ENCODE peak calls at places on chromosomes 4 and X, in five cellular contexts. One of them, this sample, is unnamed.

GRCh38 chr4:28378109-28378830 is 1517.6 kb downstream of the STIM2 start:
- DNase-seq in activated T-helper 1 cell treated with Interleukin-2 at 50 U/mL for 16 hours: no peak
- DNase-seq in caudate nucleus: no peak
- DNase-seq in mesothelial cell of epicardium: no peak
- DNase-seq in stimulated activated CD4-positive, alpha-beta T cell treated with anti-CD3 and anti-CD28 coated beads, Interleukin-12 subunit alpha, Interleukin-12 subunit beta, amount 100 ng/mL, for 4 hours: no peak
- DNase-seq in this sample: peak

GRCh38 chr4:17385403-17385802 is 126.5 kb downstream of the QDPR start:
- DNase-seq in activated T-helper 1 cell treated with Interleukin-2 at 50 U/mL for 16 hours: no peak
- DNase-seq in caudate nucleus: no peak
- DNase-seq in mesothelial cell of epicardium: no peak
- DNase-seq in stimulated activated CD4-positive, alpha-beta T cell treated with anti-CD3 and anti-CD28 coated beads, Interleukin-12 subunit alpha, Interleukin-12 subunit beta, amount 100 ng/mL, for 4 hours: no peak
- DNase-seq in this sample: peak

GRCh38 chr4:184474261-184475095 is at the start of gene IRF2:
- DNase-seq in activated T-helper 1 cell treated with Interleukin-2 at 50 U/mL for 16 hours: peak
- DNase-seq in caudate nucleus: peak
- DNase-seq in mesothelial cell of epicardium: peak
- DNase-seq in stimulated activated CD4-positive, alpha-beta T cell treated with anti-CD3 and anti-CD28 coated beads, Interleukin-12 subunit alpha, Interleukin-12 subunit beta, amount 100 ng/mL, for 4 hours: peak
- DNase-seq in this sample: peak

GRCh38 chr4:38691251-38692008 is 27.4 kb downstream of the KLF3 start:
- DNase-seq in activated T-helper 1 cell treated with Interleukin-2 at 50 U/mL for 16 hours: no peak
- DNase-seq in caudate nucleus: no peak
- DNase-seq in mesothelial cell of epicardium: no peak
- DNase-seq in stimulated activated CD4-positive, alpha-beta T cell treated with anti-CD3 and anti-CD28 coated beads, Interleukin-12 subunit alpha, Interleukin-12 subunit beta, amount 100 ng/mL, for 4 hours: no peak
- DNase-seq in this sample: no peak

GRCh38 chr4:96352051-96352517 is 512.2 kb downstream of the PDHA2 start:
- DNase-seq in activated T-helper 1 cell treated with Interleukin-2 at 50 U/mL for 16 hours: no peak
- DNase-seq in caudate nucleus: no peak
- DNase-seq in mesothelial cell of epicardium: no peak
- DNase-seq in stimulated activated CD4-positive, alpha-beta T cell treated with anti-CD3 and anti-CD28 coated beads, Interleukin-12 subunit alpha, Interleukin-12 subunit beta, amount 100 ng/mL, for 4 hours: no peak
- DNase-seq in this sample: peak

GRCh38 chrX:68304602-68305001 is 128.7 kb downstream of the OPHN1 start:
- DNase-seq in activated T-helper 1 cell treated with Interleukin-2 at 50 U/mL for 16 hours: no peak
- DNase-seq in caudate nucleus: no peak
- DNase-seq in mesothelial cell of epicardium: no peak
- DNase-seq in stimulated activated CD4-positive, alpha-beta T cell treated with anti-CD3 and anti-CD28 coated beads, Interleukin-12 subunit alpha, Interleukin-12 subunit beta, amount 100 ng/mL, for 4 hours: no peak
- DNase-seq in this sample: no peak

GRCh38 chrX:16469870-16470269 is 180.1 kb upstream of the S100G start:
- DNase-seq in activated T-helper 1 cell treated with Interleukin-2 at 50 U/mL for 16 hours: no peak
- DNase-seq in caudate nucleus: no peak
- DNase-seq in mesothelial cell of epicardium: no peak
- DNase-seq in stimulated activated CD4-positive, alpha-beta T cell treated with anti-CD3 and anti-CD28 coated beads, Interleukin-12 subunit alpha, Interleukin-12 subunit beta, amount 100 ng/mL, for 4 hours: no peak
- DNase-seq in this sample: no peak

GRCh38 chr4:98482847-98483806 is 175.3 kb downstream of the TSPAN5 start:
- DNase-seq in activated T-helper 1 cell treated with Interleukin-2 at 50 U/mL for 16 hours: no peak
- DNase-seq in caudate nucleus: no peak
- DNase-seq in mesothelial cell of epicardium: no peak
- DNase-seq in stimulated activated CD4-positive, alpha-beta T cell treated with anti-CD3 and anti-CD28 coated beads, Interleukin-12 subunit alpha, Interleukin-12 subunit beta, amount 100 ng/mL, for 4 hours: peak
- DNase-seq in this sample: no peak

GRCh38 chrX:106752101-106752678 is 25.7 kb downstream of the RNF128 start:
- DNase-seq in activated T-helper 1 cell treated with Interleukin-2 at 50 U/mL for 16 hours: no peak
- DNase-seq in caudate nucleus: no peak
- DNase-seq in mesothelial cell of epicardium: no peak
- DNase-seq in stimulated activated CD4-positive, alpha-beta T cell treated with anti-CD3 and anti-CD28 coated beads, Interleukin-12 subunit alpha, Interleukin-12 subunit beta, amount 100 ng/mL, for 4 hours: no peak
- DNase-seq in this sample: peak

GRCh38 chrX:39883664-39884063 is 214.1 kb downstream of the BCOR start:
- DNase-seq in activated T-helper 1 cell treated with Interleukin-2 at 50 U/mL for 16 hours: no peak
- DNase-seq in caudate nucleus: no peak
- DNase-seq in mesothelial cell of epicardium: no peak
- DNase-seq in stimulated activated CD4-positive, alpha-beta T cell treated with anti-CD3 and anti-CD28 coated beads, Interleukin-12 subunit alpha, Interleukin-12 subunit beta, amount 100 ng/mL, for 4 hours: peak
- DNase-seq in this sample: no peak

GRCh38 chr4:113350576-113350975 is 301.1 kb downstream of the ANK2 start:
- DNase-seq in activated T-helper 1 cell treated with Interleukin-2 at 50 U/mL for 16 hours: no peak
- DNase-seq in caudate nucleus: no peak
- DNase-seq in mesothelial cell of epicardium: no peak
- DNase-seq in stimulated activated CD4-positive, alpha-beta T cell treated with anti-CD3 and anti-CD28 coated beads, Interleukin-12 subunit alpha, Interleukin-12 subunit beta, amount 100 ng/mL, for 4 hours: no peak
- DNase-seq in this sample: no peak

GRCh38 chr4:169209388-169209883 is 61.3 kb downstream of the SH3RF1 start:
- DNase-seq in activated T-helper 1 cell treated with Interleukin-2 at 50 U/mL for 16 hours: no peak
- DNase-seq in caudate nucleus: no peak
- DNase-seq in mesothelial cell of epicardium: no peak
- DNase-seq in stimulated activated CD4-positive, alpha-beta T cell treated with anti-CD3 and anti-CD28 coated beads, Interleukin-12 subunit alpha, Interleukin-12 subunit beta, amount 100 ng/mL, for 4 hours: no peak
- DNase-seq in this sample: no peak

GRCh38 chr4:24897639-24898038 is 15.2 kb downstream of the CCDC149 start:
- DNase-seq in activated T-helper 1 cell treated with Interleukin-2 at 50 U/mL for 16 hours: no peak
- DNase-seq in caudate nucleus: no peak
- DNase-seq in mesothelial cell of epicardium: no peak
- DNase-seq in stimulated activated CD4-positive, alpha-beta T cell treated with anti-CD3 and anti-CD28 coated beads, Interleukin-12 subunit alpha, Interleukin-12 subunit beta, amount 100 ng/mL, for 4 hours: no peak
- DNase-seq in this sample: no peak

GRCh38 chr4:158610790-158611189 is 60.9 kb downstream of the C4orf46 start:
- DNase-seq in activated T-helper 1 cell treated with Interleukin-2 at 50 U/mL for 16 hours: no peak
- DNase-seq in caudate nucleus: no peak
- DNase-seq in mesothelial cell of epicardium: no peak
- DNase-seq in stimulated activated CD4-positive, alpha-beta T cell treated with anti-CD3 and anti-CD28 coated beads, Interleukin-12 subunit alpha, Interleukin-12 subunit beta, amount 100 ng/mL, for 4 hours: no peak
- DNase-seq in this sample: no peak

GRCh38 chr4:184375027-184375426 is 99.3 kb downstream of the IRF2 start:
- DNase-seq in activated T-helper 1 cell treated with Interleukin-2 at 50 U/mL for 16 hours: no peak
- DNase-seq in caudate nucleus: no peak
- DNase-seq in mesothelial cell of epicardium: no peak
- DNase-seq in stimulated activated CD4-positive, alpha-beta T cell treated with anti-CD3 and anti-CD28 coated beads, Interleukin-12 subunit alpha, Interleukin-12 subunit beta, amount 100 ng/mL, for 4 hours: no peak
- DNase-seq in this sample: peak

GRCh38 chr4:43682551-43682950 is 766.1 kb downstream of the KCTD8 start:
- DNase-seq in activated T-helper 1 cell treated with Interleukin-2 at 50 U/mL for 16 hours: no peak
- DNase-seq in caudate nucleus: peak
- DNase-seq in mesothelial cell of epicardium: no peak
- DNase-seq in stimulated activated CD4-positive, alpha-beta T cell treated with anti-CD3 and anti-CD28 coated beads, Interleukin-12 subunit alpha, Interleukin-12 subunit beta, amount 100 ng/mL, for 4 hours: no peak
- DNase-seq in this sample: peak

GRCh38 chr4:7361256-7361655 is 73.5 kb downstream of the PSAPL1 start:
- DNase-seq in activated T-helper 1 cell treated with Interleukin-2 at 50 U/mL for 16 hours: no peak
- DNase-seq in caudate nucleus: peak
- DNase-seq in mesothelial cell of epicardium: no peak
- DNase-seq in stimulated activated CD4-positive, alpha-beta T cell treated with anti-CD3 and anti-CD28 coated beads, Interleukin-12 subunit alpha, Interleukin-12 subunit beta, amount 100 ng/mL, for 4 hours: no peak
- DNase-seq in this sample: no peak

GRCh38 chrX:630922-631496 is 418 bp downstream of the SHOX start:
- DNase-seq in activated T-helper 1 cell treated with Interleukin-2 at 50 U/mL for 16 hours: no peak
- DNase-seq in caudate nucleus: no peak
- DNase-seq in mesothelial cell of epicardium: no peak
- DNase-seq in stimulated activated CD4-positive, alpha-beta T cell treated with anti-CD3 and anti-CD28 coated beads, Interleukin-12 subunit alpha, Interleukin-12 subunit beta, amount 100 ng/mL, for 4 hours: no peak
- DNase-seq in this sample: no peak

GRCh38 chr4:83413676-83414075 is 41.9 kb downstream of the HELQ start:
- DNase-seq in activated T-helper 1 cell treated with Interleukin-2 at 50 U/mL for 16 hours: no peak
- DNase-seq in caudate nucleus: no peak
- DNase-seq in mesothelial cell of epicardium: no peak
- DNase-seq in stimulated activated CD4-positive, alpha-beta T cell treated with anti-CD3 and anti-CD28 coated beads, Interleukin-12 subunit alpha, Interleukin-12 subunit beta, amount 100 ng/mL, for 4 hours: no peak
- DNase-seq in this sample: no peak

GRCh38 chr4:14912426-14912825 is 89.9 kb upstream of the CPEB2 start:
- DNase-seq in activated T-helper 1 cell treated with Interleukin-2 at 50 U/mL for 16 hours: no peak
- DNase-seq in caudate nucleus: no peak
- DNase-seq in mesothelial cell of epicardium: no peak
- DNase-seq in stimulated activated CD4-positive, alpha-beta T cell treated with anti-CD3 and anti-CD28 coated beads, Interleukin-12 subunit alpha, Interleukin-12 subunit beta, amount 100 ng/mL, for 4 hours: no peak
- DNase-seq in this sample: no peak

This sample was measured in DMS53.